ENCODE peak calls at places on chromosomes 12 and 14, in six cellular contexts. H is Calu3, S is Caco-2, F is GM06990, K is omental fat pad, E is endothelial cell. L is an unnamed sample.

GRCh38 chr12:94760786-94761185 is 110.4 kb upstream of the TMCC3 start:
- DNase-seq in H (no peak), S (no peak), F (no peak), K (no peak), E (no peak), L (no peak)

GRCh38 chr14:65470404-65470880 is 57.9 kb downstream of the FUT8 start:
- DNase-seq in H (no peak), S (no peak), F (peak; percentile 48), K (no peak), E (no peak), L (no peak)

GRCh38 chr12:1553987-1554982 is 40.1 kb downstream of the FBXL14 start:
- DNase-seq in H (no peak), S (no peak), F (peak; percentile 82), K (no peak), E (no peak), L (peak; percentile 88)

GRCh38 chr12:111171832-111172231 is 197.1 kb downstream of the PHETA1 start:
- DNase-seq in H (no peak), S (no peak), F (no peak), K (no peak), E (no peak), L (no peak)

GRCh38 chr14:37622231-37622923 is 26.9 kb downstream of the TTC6 start:
- DNase-seq in H (no peak), S (no peak), F (no peak), K (no peak), E (peak; percentile 54), L (no peak)

GRCh38 chr14:105047283-105048016 is 17.8 kb downstream of the GPR132 start:
- DNase-seq in H (no peak), S (no peak), F (no peak), K (no peak), E (no peak), L (peak; percentile 65)

GRCh38 chr14:80269338-80269935 is 58.1 kb upstream of the DIO2 start:
- DNase-seq in H (no peak), S (no peak), F (no peak), K (no peak), E (no peak), L (no peak)

GRCh38 chr12:49664167-49664566 is 40.8 kb downstream of the PRPF40B start:
- DNase-seq in H (no peak), S (no peak), F (no peak), K (no peak), E (no peak), L (no peak)

GRCh38 chr12:99271071-99271470 is 376.5 kb upstream of the GARIN6 start:
- DNase-seq in H (no peak), S (no peak), F (no peak), K (no peak), E (no peak), L (no peak)

GRCh38 chr12:124527861-124528561 is 39.4 kb downstream of the NCOR2 start:
- DNase-seq in H (no peak), S (no peak), F (no peak), K (no peak), E (no peak), L (no peak)

GRCh38 chr12:22333186-22333745 is 1.2 kb downstream of the ST8SIA1 start:
- DNase-seq in H (no peak), S (no peak), F (no peak), K (no peak), E (no peak), L (no peak)

GRCh38 chr14:105350450-105351244 is 36.1 kb downstream of the PACS2 start:
- DNase-seq in H (no peak), S (peak; percentile 28), F (no peak), K (no peak), E (no peak), L (no peak)

GRCh38 chr12:123143753-123144461 is 7.0 kb downstream of the PITPNM2 start:
- DNase-seq in H (no peak), S (no peak), F (no peak), K (no peak), E (no peak), L (no peak)

GRCh38 chr12:123140675-123141614 is 9.9 kb downstream of the PITPNM2 start:
- DNase-seq in H (no peak), S (no peak), F (no peak), K (no peak), E (no peak), L (no peak)

GRCh38 chr12:123142948-123143752 is 7.7 kb downstream of the PITPNM2 start:
- DNase-seq in H (no peak), S (no peak), F (no peak), K (no peak), E (no peak), L (no peak)

GRCh38 chr12:123141615-123142517 is 9.0 kb downstream of the PITPNM2 start:
- DNase-seq in H (peak; percentile 43), S (peak; percentile 60), F (no peak), K (no peak), E (no peak), L (no peak)

GRCh38 chr12:123142518-123142840 is 8.4 kb downstream of the PITPNM2 start:
- DNase-seq in H (no peak), S (no peak), F (no peak), K (no peak), E (no peak), L (no peak)
- TF ChIP-seq CTCF in H (no peak), S (no peak), F (no peak), K (no peak), E (no peak), L (no peak)

GRCh38 chr14:33851931-33852330 is 98.9 kb downstream of the EGLN3 start:
- DNase-seq in H (no peak), S (no peak), F (no peak), K (no peak), E (no peak), L (no peak)
- TF ChIP-seq CTCF in H (no peak), S (no peak), F (no peak), K (no peak), E (no peak), L (no peak)

DNA sequence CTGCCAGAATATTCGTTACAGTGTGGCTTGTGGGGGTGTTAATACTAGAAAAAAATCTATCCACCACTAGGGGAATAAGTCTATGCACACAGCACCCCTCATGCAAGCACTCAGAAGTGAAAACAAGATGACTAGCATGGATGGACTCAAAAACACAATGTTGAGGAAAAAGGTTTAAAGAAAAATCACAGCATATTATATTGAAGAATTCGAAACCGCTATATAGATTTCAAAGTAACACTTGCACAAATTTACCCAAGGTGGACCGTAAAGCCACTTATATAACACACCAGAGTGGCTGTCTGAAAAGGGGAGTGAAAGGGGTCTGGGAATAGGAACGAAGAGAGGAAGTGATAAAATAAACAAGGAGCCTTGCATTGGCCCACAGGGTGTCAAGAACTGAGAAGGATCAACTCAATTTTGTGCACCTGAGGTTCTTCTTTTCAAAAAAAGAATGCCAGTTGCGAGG is 540 bp downstream of the ABCD4 start:
- DNase-seq in H (peak; percentile 15), S (no peak), F (no peak), K (no peak), E (no peak), L (peak; percentile 67)
- TF ChIP-seq CTCF in H (no peak), S (peak; percentile 37), F (peak; percentile 48), K (no peak), E (peak; percentile 23), L (peak; percentile 38)

GRCh38 chr14:102139248-102140026 is at the start of gene WDR20:
- DNase-seq in H (peak; percentile 99), S (peak; percentile 99), F (peak; percentile 98), K (peak; percentile 90), E (peak; percentile 98), L (peak; percentile 100)
- TF ChIP-seq CTCF in H (no peak), S (peak; percentile 19), F (peak; percentile 36), K (no peak), E (no peak), L (peak; percentile 19)

GRCh38 chr12:3453947-3454675 is 36.9 kb upstream of the PRMT8 start:
- DNase-seq in H (peak; percentile 55), S (no peak), F (no peak), K (no peak), E (no peak), L (no peak)

GRCh38 chr12:3455312-3455711 is 35.7 kb upstream of the PRMT8 start:
- DNase-seq in H (no peak), S (no peak), F (no peak), K (no peak), E (no peak), L (no peak)

GRCh38 chr12:3458041-3458440 is 33.0 kb upstream of the PRMT8 start:
- DNase-seq in H (peak; percentile 24), S (no peak), F (no peak), K (no peak), E (no peak), L (no peak)

GRCh38 chr12:3454780-3455179 is 36.2 kb upstream of the PRMT8 start:
- DNase-seq in H (no peak), S (no peak), F (no peak), K (no peak), E (no peak), L (no peak)

GRCh38 chr12:3456809-3457208 is 34.2 kb upstream of the PRMT8 start:
- DNase-seq in H (no peak), S (no peak), F (no peak), K (no peak), E (peak; percentile 47), L (no peak)
- TF ChIP-seq CTCF in H (no peak), S (peak; percentile 10), F (peak; percentile 10), K (no peak), E (no peak), L (no peak)

DNA sequence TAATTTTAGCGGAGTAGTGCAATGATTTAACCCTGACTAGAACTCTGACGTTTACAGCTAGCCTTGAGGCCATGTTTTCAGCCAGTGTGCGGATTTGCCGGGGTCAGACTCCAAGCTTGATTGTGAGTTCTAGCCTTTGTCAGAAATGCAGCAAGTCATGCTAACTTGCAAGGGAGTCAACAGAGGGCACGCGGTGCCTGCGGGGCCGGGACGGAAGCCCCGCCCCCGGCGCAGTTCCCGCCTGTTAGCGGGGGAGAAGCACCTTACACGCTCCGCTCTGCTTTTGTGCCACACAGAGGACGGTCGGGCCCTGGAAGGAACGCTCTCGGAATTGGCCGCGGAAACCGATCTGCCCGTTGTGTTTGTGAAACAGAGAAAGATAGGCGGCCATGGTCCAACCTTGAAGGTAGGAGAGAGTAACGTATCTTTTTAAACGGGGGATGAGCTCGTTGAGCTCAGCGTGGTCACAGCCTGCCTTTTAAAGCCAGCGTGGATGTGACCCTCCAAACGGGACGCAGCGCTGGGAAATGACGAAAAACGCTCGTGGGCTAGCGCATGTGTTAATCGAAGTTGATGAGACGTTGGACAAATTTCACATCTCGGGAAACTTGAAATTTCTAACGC is 14.8 kb upstream of the EID3 start:
- DNase-seq in H (peak; percentile 89), S (peak; percentile 93), F (peak; percentile 98), K (peak; percentile 49), E (peak; percentile 79), L (peak; percentile 87)
- TF ChIP-seq CTCF in H (no peak), S (no peak), F (peak; percentile 31), K (no peak), E (no peak), L (peak; percentile 31)

DNA sequence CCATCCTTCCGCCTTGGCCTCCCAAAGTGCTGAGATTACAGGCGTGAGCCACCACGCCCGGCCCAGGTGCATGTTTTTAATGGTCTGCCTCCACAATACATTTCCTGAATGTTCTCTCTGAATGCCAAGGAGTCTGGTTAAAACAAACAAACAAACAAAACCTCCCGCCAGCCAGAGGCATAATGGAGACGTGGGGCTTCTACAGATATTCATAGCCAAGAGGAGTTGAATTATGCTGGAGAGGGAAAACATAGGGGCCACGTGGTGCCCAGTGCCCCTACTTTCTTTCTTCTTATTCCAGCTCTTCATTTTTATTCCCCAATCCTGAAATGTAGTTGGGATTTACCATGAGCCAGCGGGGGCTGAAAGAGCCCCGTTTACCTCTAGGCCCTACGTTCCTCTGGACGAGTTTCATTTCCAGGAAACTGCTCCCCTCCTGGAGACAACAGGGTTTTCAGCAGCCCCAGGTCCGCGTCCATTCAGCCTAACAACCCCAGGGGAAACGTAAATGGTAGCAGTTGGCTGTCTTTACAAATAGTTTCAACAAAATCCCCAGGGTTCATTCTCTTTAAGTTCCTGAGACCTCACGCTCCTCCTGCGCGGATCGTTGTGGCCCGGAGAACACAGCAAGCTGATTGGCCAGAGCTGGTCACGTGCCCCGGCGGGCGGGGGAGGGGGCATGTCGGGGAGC is 108.5 kb upstream of the ESRRB start:
- DNase-seq in H (peak; percentile 64), S (peak; percentile 57), F (no peak), K (peak; percentile 61), E (peak; percentile 34), L (peak; percentile 39)
- TF ChIP-seq CTCF in H (no peak), S (peak; percentile 5), F (no peak), K (no peak), E (no peak), L (no peak)

L was measured in GM13977.